ENCODE peak calls at places on chromosomes 11 and 22, in ten cellular contexts. One of them, this sample, is unnamed.

GRCh38 chr11:42175203-42175602 is 715.8 kb upstream of the LRRC4C start:
- DNase-seq in progenitor cell of endocrine pancreas: no peak
- DNase-seq in body of pancreas: no peak
- DNase-seq in foreskin keratinocyte: peak; percentile 61
- DNase-seq in upper lobe of right lung: no peak
- DNase-seq in ascending aorta: no peak
- DNase-seq in D721Med: no peak
- DNase-seq in neural progenitor cell: no peak
- DNase-seq in GM10248: no peak
- DNase-seq in omental fat pad: no peak
- DNase-seq in this sample: no peak

GRCh38 chr22:44823396-44823795 is 71.0 kb downstream of the ARHGAP8 start:
- DNase-seq in progenitor cell of endocrine pancreas: no peak
- DNase-seq in body of pancreas: no peak
- DNase-seq in foreskin keratinocyte: no peak
- DNase-seq in upper lobe of right lung: no peak
- DNase-seq in ascending aorta: no peak
- DNase-seq in D721Med: no peak
- DNase-seq in neural progenitor cell: no peak
- DNase-seq in GM10248: no peak
- DNase-seq in omental fat pad: no peak
- DNase-seq in this sample: no peak

GRCh38 chr11:120651836-120652235 is 140.3 kb downstream of the GRIK4 start:
- DNase-seq in progenitor cell of endocrine pancreas: no peak
- DNase-seq in body of pancreas: no peak
- DNase-seq in foreskin keratinocyte: no peak
- DNase-seq in upper lobe of right lung: no peak
- DNase-seq in ascending aorta: no peak
- DNase-seq in D721Med: no peak
- DNase-seq in neural progenitor cell: no peak
- DNase-seq in GM10248: no peak
- DNase-seq in omental fat pad: no peak
- DNase-seq in this sample: no peak

GRCh38 chr11:64723117-64723906 is at the start of gene NRXN2:
- DNase-seq in progenitor cell of endocrine pancreas: peak; percentile 68
- DNase-seq in body of pancreas: peak; percentile 82
- DNase-seq in foreskin keratinocyte: peak; percentile 37
- DNase-seq in upper lobe of right lung: peak; percentile 90
- DNase-seq in ascending aorta: peak; percentile 85
- DNase-seq in D721Med: peak; percentile 98
- DNase-seq in neural progenitor cell: peak; percentile 94
- DNase-seq in GM10248: peak; percentile 96
- DNase-seq in omental fat pad: no peak
- DNase-seq in this sample: peak; percentile 90

GRCh38 chr22:39818050-39818449 is 75.5 kb downstream of the ENTHD1 start:
- DNase-seq in progenitor cell of endocrine pancreas: no peak
- DNase-seq in body of pancreas: no peak
- DNase-seq in foreskin keratinocyte: no peak
- DNase-seq in upper lobe of right lung: no peak
- DNase-seq in ascending aorta: no peak
- DNase-seq in D721Med: no peak
- DNase-seq in neural progenitor cell: no peak
- DNase-seq in GM10248: no peak
- DNase-seq in omental fat pad: no peak
- DNase-seq in this sample: no peak

GRCh38 chr11:71998649-71999310 is at the start of gene IL18BP:
- DNase-seq in progenitor cell of endocrine pancreas: no peak
- DNase-seq in body of pancreas: no peak
- DNase-seq in foreskin keratinocyte: no peak
- DNase-seq in upper lobe of right lung: peak; percentile 63
- DNase-seq in ascending aorta: peak; percentile 75
- DNase-seq in D721Med: no peak
- DNase-seq in neural progenitor cell: no peak
- DNase-seq in GM10248: peak; percentile 65
- DNase-seq in omental fat pad: peak; percentile 20
- DNase-seq in this sample: peak; percentile 85

GRCh38 chr22:35393116-35394010 is 6.6 kb upstream of the MCM5 start:
- DNase-seq in progenitor cell of endocrine pancreas: no peak
- DNase-seq in body of pancreas: no peak
- DNase-seq in foreskin keratinocyte: no peak
- DNase-seq in upper lobe of right lung: no peak
- DNase-seq in ascending aorta: no peak
- DNase-seq in D721Med: no peak
- DNase-seq in neural progenitor cell: no peak
- DNase-seq in GM10248: no peak
- DNase-seq in omental fat pad: no peak
- DNase-seq in this sample: no peak

GRCh38 chr11:118223576-118223975 is 1.2 kb downstream of the JAML start:
- DNase-seq in progenitor cell of endocrine pancreas: no peak
- DNase-seq in body of pancreas: no peak
- DNase-seq in foreskin keratinocyte: no peak
- DNase-seq in upper lobe of right lung: no peak
- DNase-seq in ascending aorta: no peak
- DNase-seq in D721Med: no peak
- DNase-seq in neural progenitor cell: no peak
- DNase-seq in GM10248: no peak
- DNase-seq in omental fat pad: no peak
- DNase-seq in this sample: no peak

GRCh38 chr11:1232328-1233321 is 9.8 kb downstream of the MUC5B start:
- DNase-seq in progenitor cell of endocrine pancreas: no peak
- DNase-seq in body of pancreas: peak; percentile 5
- DNase-seq in foreskin keratinocyte: no peak
- DNase-seq in upper lobe of right lung: peak; percentile 60
- DNase-seq in ascending aorta: no peak
- DNase-seq in D721Med: peak; percentile 2
- DNase-seq in neural progenitor cell: no peak
- DNase-seq in GM10248: no peak
- DNase-seq in omental fat pad: no peak
- DNase-seq in this sample: no peak

GRCh38 chr11:64743591-64744543 is at the start of gene RASGRP2:
- DNase-seq in progenitor cell of endocrine pancreas: no peak
- DNase-seq in body of pancreas: peak; percentile 57
- DNase-seq in foreskin keratinocyte: no peak
- DNase-seq in upper lobe of right lung: peak; percentile 89
- DNase-seq in ascending aorta: peak; percentile 92
- DNase-seq in D721Med: no peak
- DNase-seq in neural progenitor cell: peak; percentile 58
- DNase-seq in GM10248: peak; percentile 76
- DNase-seq in omental fat pad: peak; percentile 66
- DNase-seq in this sample: peak; percentile 67

GRCh38 chr11:44335052-44335894 is 25.3 kb upstream of the ALX4 start:
- DNase-seq in progenitor cell of endocrine pancreas: no peak
- DNase-seq in body of pancreas: no peak
- DNase-seq in foreskin keratinocyte: no peak
- DNase-seq in upper lobe of right lung: no peak
- DNase-seq in ascending aorta: no peak
- DNase-seq in D721Med: no peak
- DNase-seq in neural progenitor cell: peak; percentile 50
- DNase-seq in GM10248: no peak
- DNase-seq in omental fat pad: no peak
- DNase-seq in this sample: no peak

GRCh38 chr22:31160328-31160978 is 471 bp downstream of the RNF185 start:
- DNase-seq in progenitor cell of endocrine pancreas: no peak
- DNase-seq in body of pancreas: peak; percentile 19
- DNase-seq in foreskin keratinocyte: no peak
- DNase-seq in upper lobe of right lung: no peak
- DNase-seq in ascending aorta: no peak
- DNase-seq in D721Med: no peak
- DNase-seq in neural progenitor cell: no peak
- DNase-seq in GM10248: no peak
- DNase-seq in omental fat pad: no peak
- DNase-seq in this sample: no peak

GRCh38 chr11:12827929-12828812 is 153.9 kb downstream of the TEAD1 start:
- DNase-seq in progenitor cell of endocrine pancreas: no peak
- DNase-seq in body of pancreas: peak; percentile 68
- DNase-seq in foreskin keratinocyte: no peak
- DNase-seq in upper lobe of right lung: no peak
- DNase-seq in ascending aorta: no peak
- DNase-seq in D721Med: no peak
- DNase-seq in neural progenitor cell: peak; percentile 70
- DNase-seq in GM10248: peak; percentile 23
- DNase-seq in omental fat pad: no peak
- DNase-seq in this sample: peak; percentile 57

GRCh38 chr11:788953-789940 is 643 bp downstream of the CEND1 start:
- DNase-seq in progenitor cell of endocrine pancreas: no peak
- DNase-seq in body of pancreas: no peak
- DNase-seq in foreskin keratinocyte: no peak
- DNase-seq in upper lobe of right lung: no peak
- DNase-seq in ascending aorta: no peak
- DNase-seq in D721Med: no peak
- DNase-seq in neural progenitor cell: no peak
- DNase-seq in GM10248: peak; percentile 44
- DNase-seq in omental fat pad: no peak
- DNase-seq in this sample: peak; percentile 65

GRCh38 chr11:69966583-69966835 is 111.6 kb upstream of the ANO1 start:
- DNase-seq in progenitor cell of endocrine pancreas: no peak
- DNase-seq in body of pancreas: no peak
- DNase-seq in foreskin keratinocyte: no peak
- DNase-seq in upper lobe of right lung: no peak
- DNase-seq in ascending aorta: no peak
- DNase-seq in D721Med: no peak
- DNase-seq in neural progenitor cell: no peak
- DNase-seq in GM10248: no peak
- DNase-seq in omental fat pad: no peak
- DNase-seq in this sample: no peak

GRCh38 chr22:17802822-17803221 is 28.6 kb upstream of the BID start:
- DNase-seq in progenitor cell of endocrine pancreas: no peak
- DNase-seq in body of pancreas: no peak
- DNase-seq in foreskin keratinocyte: no peak
- DNase-seq in upper lobe of right lung: no peak
- DNase-seq in ascending aorta: no peak
- DNase-seq in D721Med: no peak
- DNase-seq in neural progenitor cell: no peak
- DNase-seq in GM10248: no peak
- DNase-seq in omental fat pad: no peak
- DNase-seq in this sample: no peak

DNA sequence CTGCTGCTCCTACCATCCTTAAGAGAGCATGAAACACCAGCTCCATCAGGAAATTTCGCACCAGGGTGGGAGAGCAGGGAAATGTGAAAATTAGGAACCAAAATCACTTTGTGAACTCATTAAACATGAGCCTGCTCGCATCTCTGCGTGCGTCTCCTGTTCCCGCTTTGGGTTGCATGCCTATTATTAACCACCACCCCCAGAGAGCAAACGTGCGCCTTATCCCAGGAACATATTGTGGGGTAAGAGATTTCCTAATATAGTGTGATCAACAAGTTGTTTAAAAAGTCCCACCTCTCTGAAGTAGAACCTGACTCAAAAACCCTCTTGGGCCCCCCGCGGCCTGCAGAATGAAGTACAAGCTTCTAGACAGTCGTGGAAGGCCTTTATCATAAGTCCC is 115.0 kb downstream of the TENM4 start:
- DNase-seq in progenitor cell of endocrine pancreas: no peak
- DNase-seq in body of pancreas: no peak
- DNase-seq in foreskin keratinocyte: no peak
- DNase-seq in upper lobe of right lung: no peak
- DNase-seq in ascending aorta: no peak
- DNase-seq in D721Med: no peak
- DNase-seq in neural progenitor cell: no peak
- DNase-seq in GM10248: no peak
- DNase-seq in omental fat pad: no peak
- DNase-seq in this sample: no peak
- TF ChIP-seq CTCF in progenitor cell of endocrine pancreas: no peak
- TF ChIP-seq CTCF in body of pancreas: no peak
- TF ChIP-seq CTCF in foreskin keratinocyte: no peak
- TF ChIP-seq CTCF in upper lobe of right lung: no peak
- TF ChIP-seq CTCF in ascending aorta: no peak
- TF ChIP-seq CTCF in D721Med: no peak
- TF ChIP-seq CTCF in neural progenitor cell: no peak
- TF ChIP-seq CTCF in GM10248: no peak
- TF ChIP-seq CTCF in omental fat pad: no peak
- TF ChIP-seq CTCF in this sample: no peak

DNA sequence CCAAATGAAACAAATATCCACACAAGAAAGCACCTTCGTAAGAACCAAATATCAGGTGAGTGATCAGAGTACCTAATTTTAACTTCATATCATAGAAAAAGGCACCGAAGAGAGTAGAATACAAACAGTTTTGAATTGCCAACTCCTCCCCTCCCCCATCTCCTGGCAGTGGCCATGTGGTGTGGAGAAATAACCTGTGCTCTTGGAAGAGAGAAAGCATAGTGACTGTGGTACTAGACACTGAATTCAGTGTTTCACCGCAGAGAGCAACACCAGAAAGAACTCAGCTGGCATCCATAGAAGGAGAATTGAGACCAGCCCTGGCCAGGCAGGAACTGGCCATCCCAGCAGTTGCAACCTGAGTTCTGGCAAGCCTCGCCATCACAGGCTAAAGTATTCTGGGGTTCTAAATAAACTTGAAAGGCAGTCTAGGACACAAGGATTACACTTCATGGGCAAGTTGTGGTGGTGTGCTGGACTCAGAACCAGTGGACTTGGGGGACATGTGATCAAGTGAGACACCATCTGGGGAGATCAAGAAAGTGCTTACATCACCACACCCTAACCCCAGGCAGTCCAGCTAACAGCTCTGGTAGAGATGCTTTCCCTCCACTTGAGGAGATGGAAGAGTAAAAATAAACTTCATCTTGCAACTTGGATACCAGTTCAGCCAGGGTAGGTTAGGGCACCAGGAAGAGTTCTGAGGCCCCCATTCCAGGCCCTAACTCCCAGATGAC is 1003.2 kb downstream of the NTM start:
- DNase-seq in progenitor cell of endocrine pancreas: no peak
- DNase-seq in body of pancreas: no peak
- DNase-seq in foreskin keratinocyte: no peak
- DNase-seq in upper lobe of right lung: no peak
- DNase-seq in ascending aorta: no peak
- DNase-seq in D721Med: no peak
- DNase-seq in neural progenitor cell: no peak
- DNase-seq in GM10248: no peak
- DNase-seq in omental fat pad: no peak
- DNase-seq in this sample: no peak
- TF ChIP-seq CTCF in progenitor cell of endocrine pancreas: no peak
- TF ChIP-seq CTCF in body of pancreas: no peak
- TF ChIP-seq CTCF in foreskin keratinocyte: no peak
- TF ChIP-seq CTCF in upper lobe of right lung: no peak
- TF ChIP-seq CTCF in ascending aorta: no peak
- TF ChIP-seq CTCF in D721Med: no peak
- TF ChIP-seq CTCF in neural progenitor cell: no peak
- TF ChIP-seq CTCF in GM10248: no peak
- TF ChIP-seq CTCF in omental fat pad: no peak
- TF ChIP-seq CTCF in this sample: no peak

GRCh38 chr22:28741758-28742561 is at the start of the genes CHEK2 and HSCB:
- DNase-seq in progenitor cell of endocrine pancreas: peak; percentile 93
- DNase-seq in body of pancreas: peak; percentile 98
- DNase-seq in foreskin keratinocyte: peak; percentile 96
- DNase-seq in upper lobe of right lung: peak; percentile 98
- DNase-seq in ascending aorta: peak; percentile 99
- DNase-seq in D721Med: peak; percentile 40
- DNase-seq in neural progenitor cell: peak; percentile 99
- DNase-seq in GM10248: peak; percentile 96
- DNase-seq in omental fat pad: peak; percentile 89
- DNase-seq in this sample: peak; percentile 99
- TF ChIP-seq CTCF in progenitor cell of endocrine pancreas: no peak
- TF ChIP-seq CTCF in body of pancreas: no peak
- TF ChIP-seq CTCF in foreskin keratinocyte: peak; percentile 58
- TF ChIP-seq CTCF in upper lobe of right lung: no peak
- TF ChIP-seq CTCF in ascending aorta: no peak
- TF ChIP-seq CTCF in D721Med: peak; percentile 21
- TF ChIP-seq CTCF in neural progenitor cell: peak; percentile 40
- TF ChIP-seq CTCF in GM10248: peak; percentile 11
- TF ChIP-seq CTCF in omental fat pad: no peak
- TF ChIP-seq CTCF in this sample: no peak

GRCh38 chr11:73876424-73877300 is at the start of the genes COA4 and PAAF1:
- DNase-seq in progenitor cell of endocrine pancreas: peak; percentile 83
- DNase-seq in body of pancreas: peak; percentile 95
- DNase-seq in foreskin keratinocyte: peak; percentile 94
- DNase-seq in upper lobe of right lung: peak; percentile 96
- DNase-seq in ascending aorta: peak; percentile 96
- DNase-seq in D721Med: peak; percentile 82
- DNase-seq in neural progenitor cell: peak; percentile 98
- DNase-seq in GM10248: peak; percentile 98
- DNase-seq in omental fat pad: peak; percentile 76
- DNase-seq in this sample: peak; percentile 98
- TF ChIP-seq CTCF in progenitor cell of endocrine pancreas: no peak
- TF ChIP-seq CTCF in body of pancreas: no peak
- TF ChIP-seq CTCF in foreskin keratinocyte: no peak
- TF ChIP-seq CTCF in upper lobe of right lung: no peak
- TF ChIP-seq CTCF in ascending aorta: no peak
- TF ChIP-seq CTCF in D721Med: no peak
- TF ChIP-seq CTCF in neural progenitor cell: no peak
- TF ChIP-seq CTCF in GM10248: no peak
- TF ChIP-seq CTCF in omental fat pad: no peak
- TF ChIP-seq CTCF in this sample: no peak

This sample was measured in GM12865.